ENCODE peak calls at places on chromosomes 12 and 14, in six cellular contexts. U, Z, H, E, I and L are unnamed samples.
A peak's percentile ranks its signal among the peaks of the same experiment; 100 is the strongest.

GRCh38 chr14:71758198-71758955 is 173.9 kb upstream of the RGS6 start:
- DNase-seq in U (no peak), Z (no peak), H (no peak), E (no peak), I (no peak), L (no peak)

GRCh38 chr12:14795028-14795448 is 8.2 kb downstream of the WBP11 start:
- DNase-seq in U (no peak), Z (no peak), H (no peak), E (peak; percentile 93), I (no peak), L (no peak)

GRCh38 chr12:121803861-121804416 is at the start of gene SETD1B:
- DNase-seq in U (peak; percentile 75), Z (no peak), H (no peak), E (peak; percentile 64), I (peak; percentile 78), L (peak; percentile 54)

GRCh38 chr14:25049559-25050493 is at the start of gene STXBP6:
- DNase-seq in U (peak; percentile 88), Z (no peak), H (no peak), E (peak; percentile 55), I (peak; percentile 52), L (peak; percentile 85)

GRCh38 chr12:57452937-57453509 is 2.1 kb upstream of the INHBE start:
- DNase-seq in U (peak; percentile 82), Z (no peak), H (peak; percentile 67), E (peak; percentile 82), I (peak; percentile 78), L (peak; percentile 90)

GRCh38 chr12:30021046-30021833 is 237.5 kb upstream of the TMTC1 start:
- DNase-seq in U (no peak), Z (no peak), H (no peak), E (peak; percentile 71), I (no peak), L (no peak)

GRCh38 chr14:95516554-95517209 is at the start of gene SYNE3:
- DNase-seq in U (no peak), Z (no peak), H (peak; percentile 57), E (no peak), I (peak; percentile 68), L (peak; percentile 69)

GRCh38 chr14:33796356-33796755 is 154.5 kb downstream of the EGLN3 start:
- DNase-seq in U (no peak), Z (no peak), H (no peak), E (peak; percentile 54), I (no peak), L (no peak)

GRCh38 chr12:127125607-127126259 is 1141.2 kb upstream of the TMEM132C start:
- DNase-seq in U (no peak), Z (no peak), H (no peak), E (peak; percentile 75), I (no peak), L (no peak)

GRCh38 chr12:6532927-6533652 is 1.2 kb upstream of the GAPDH start:
- DNase-seq in U (peak; percentile 61), Z (no peak), H (peak; percentile 62), E (peak; percentile 60), I (peak; percentile 72), L (peak; percentile 36)

GRCh38 chr12:115001538-115001937 is 317.6 kb upstream of the TBX3 start:
- DNase-seq in U (no peak), Z (no peak), H (no peak), E (no peak), I (no peak), L (no peak)

GRCh38 chr12:32196250-32197198 is 89.9 kb downstream of the BICD1 start:
- DNase-seq in U (no peak), Z (no peak), H (no peak), E (no peak), I (no peak), L (no peak)

GRCh38 chr12:25876383-25877045 is 82.0 kb upstream of the RASSF8 start:
- DNase-seq in U (no peak), Z (no peak), H (no peak), E (no peak), I (no peak), L (no peak)

GRCh38 chr14:51625170-51625569 is 26.5 kb upstream of the FRMD6 start:
- DNase-seq in U (no peak), Z (no peak), H (no peak), E (no peak), I (no peak), L (no peak)

GRCh38 chr12:113443030-113443539 is 20.9 kb downstream of the SDSL start:
- DNase-seq in U (no peak), Z (no peak), H (no peak), E (no peak), I (no peak), L (no peak)

GRCh38 chr14:93375673-93376156 is 28.7 kb downstream of the COX8C start:
- DNase-seq in U (no peak), Z (no peak), H (peak; percentile 73), E (no peak), I (no peak), L (no peak)

GRCh38 chr12:113684053-113684907 is 212.6 kb upstream of the LHX5 start:
- DNase-seq in U (no peak), Z (no peak), H (no peak), E (no peak), I (no peak), L (peak; percentile 24)

GRCh38 chr14:29028973-29029582 is 262.5 kb downstream of the FOXG1 start:
- DNase-seq in U (peak; percentile 29), Z (no peak), H (no peak), E (peak; percentile 6), I (no peak), L (peak; percentile 27)

GRCh38 chr12:122099280-122099749 is 20.8 kb downstream of the MLXIP start:
- DNase-seq in U (no peak), Z (no peak), H (no peak), E (no peak), I (no peak), L (no peak)

GRCh38 chr12:108563804-108564151 is 1.4 kb downstream of the ISCU start:
- DNase-seq in U (no peak), Z (no peak), H (no peak), E (no peak), I (no peak), L (no peak)

GRCh38 chr14:100567009-100567876 is 20.0 kb downstream of the BEGAIN start:
- DNase-seq in U (peak; percentile 52), Z (no peak), H (no peak), E (no peak), I (no peak), L (no peak)

GRCh38 chr12:130803707-130804106 is 35.3 kb downstream of the STX2 start:
- DNase-seq in U (no peak), Z (no peak), H (no peak), E (peak; percentile 25), I (no peak), L (no peak)

GRCh38 chr14:51396222-51396815 is 156.3 kb downstream of the TMX1 start:
- DNase-seq in U (peak; percentile 50), Z (peak; percentile 91), H (no peak), E (peak; percentile 94), I (no peak), L (no peak)

GRCh38 chr12:26281320-26281719 is 85.9 kb downstream of the SSPN start:
- DNase-seq in U (peak; percentile 28), Z (no peak), H (no peak), E (peak; percentile 64), I (no peak), L (no peak)

GRCh38 chr14:41650802-41651201 is 44.1 kb downstream of the LRFN5 start:
- DNase-seq in U (no peak), Z (no peak), H (no peak), E (no peak), I (no peak), L (no peak)

GRCh38 chr12:47346251-47347019 is 266.7 kb upstream of the AMIGO2 start:
- DNase-seq in U (peak; percentile 63), Z (no peak), H (no peak), E (no peak), I (no peak), L (no peak)

GRCh38 chr14:66746316-66747006 is 238.5 kb downstream of the GPHN start:
- DNase-seq in U (peak; percentile 45), Z (peak; percentile 1), H (no peak), E (peak; percentile 79), I (no peak), L (no peak)

GRCh38 chr14:100403802-100404201 is 80.7 kb downstream of the SLC25A47 start:
- DNase-seq in U (no peak), Z (no peak), H (no peak), E (no peak), I (no peak), L (no peak)

DNA sequence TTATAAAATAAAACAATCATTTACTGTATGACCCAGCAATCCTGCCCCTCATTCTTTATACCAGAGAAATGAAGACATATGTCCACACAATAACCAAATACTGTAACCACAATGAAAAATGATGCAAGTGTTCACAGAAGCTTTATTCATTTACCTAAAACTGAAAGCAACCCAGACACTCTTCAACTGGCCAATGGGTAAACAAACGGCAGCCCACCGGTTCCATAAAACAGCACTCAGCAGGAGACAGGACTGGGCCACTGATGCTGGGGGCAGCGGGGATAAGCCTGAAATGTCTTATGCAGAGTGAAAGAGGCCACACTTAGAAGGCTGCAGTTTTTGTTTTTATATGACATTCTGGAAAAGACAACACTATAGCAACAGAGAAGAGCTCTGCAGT is 15.1 kb downstream of the DDX51 start:
- DNase-seq in U (no peak), Z (no peak), H (no peak), E (no peak), I (no peak), L (no peak)
- TF ChIP-seq CTCF in U (no peak), Z (no peak), H (no peak), E (no peak), I (no peak), L (no peak)

GRCh38 chr12:13024151-13024946 is 19.8 kb upstream of the FAM234B start:
- DNase-seq in U (peak; percentile 60), Z (no peak), H (no peak), E (peak; percentile 86), I (no peak), L (no peak)
- TF ChIP-seq CTCF in U (peak; percentile 31), Z (peak; percentile 46), H (peak; percentile 64), E (peak; percentile 78), I (no peak), L (no peak)

DNA sequence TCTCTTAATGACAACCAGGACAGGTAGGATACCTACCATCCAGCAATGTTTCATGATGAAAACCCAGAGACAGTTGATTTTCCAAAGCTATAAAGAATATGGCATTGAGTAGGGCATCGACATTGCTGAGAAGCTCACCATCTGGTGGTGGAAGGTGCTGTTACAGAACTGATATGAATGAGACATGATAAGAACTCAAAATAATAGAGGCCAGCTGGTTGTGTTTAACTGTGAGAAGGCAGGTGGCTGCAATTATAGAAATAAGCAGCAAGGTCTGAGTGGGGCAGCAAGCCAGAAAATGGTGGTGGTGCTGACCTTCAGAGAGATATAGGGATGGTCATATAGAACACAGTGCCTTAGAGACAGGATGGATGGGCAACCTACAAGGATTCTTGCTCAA is 449.7 kb downstream of the BTG1 start:
- DNase-seq in U (peak; percentile 5), Z (no peak), H (no peak), E (no peak), I (no peak), L (no peak)
- TF ChIP-seq CTCF in U (no peak), Z (no peak), H (peak; percentile 16), E (no peak), I (no peak), L (no peak)

DNA sequence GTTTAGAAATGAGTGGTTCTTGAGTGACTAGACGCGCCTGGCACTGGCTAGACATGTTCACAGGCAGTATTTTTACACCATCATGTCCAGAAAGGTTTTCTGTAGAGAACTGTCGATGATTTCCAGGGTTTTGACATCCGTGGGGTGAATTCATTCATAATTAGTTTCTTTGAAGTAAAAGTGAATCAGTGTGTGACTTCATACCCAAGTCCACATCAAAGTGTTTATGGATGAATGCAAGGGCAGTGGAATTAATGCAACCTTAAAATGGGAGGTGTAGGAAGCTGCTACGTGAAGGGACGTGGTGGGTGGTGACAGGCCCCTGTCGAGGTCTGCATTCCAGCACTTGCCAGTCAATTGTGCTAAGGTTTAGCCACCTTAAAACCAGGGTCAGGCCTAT is 38.4 kb upstream of the ELK3 start:
- DNase-seq in U (no peak), Z (no peak), H (no peak), E (no peak), I (no peak), L (no peak)
- TF ChIP-seq CTCF in U (no peak), Z (no peak), H (no peak), E (no peak), I (no peak), L (no peak)